ENCODE peak calls at places on chromosome 14, in eight cellular contexts. G is midbrain; U is fibroblast of mammary gland; F is iris pigment epithelial cell; P is H4; B is islet precursor cell; I is AG04450; R is central memory CD4-positive, alpha-beta T cell. S is an unnamed sample.
A peak's percentile ranks its signal among the peaks of the same experiment; 100 is the strongest.

GRCh38 chr14:31489680-31490079 is 1.8 kb upstream of the GPR33 start:
- DNase-seq in F (no peak), U (no peak), I (no peak), B (no peak), P (no peak), G (no peak), R (no peak), S (no peak)

GRCh38 chr14:56124296-56124695 is 6.1 kb downstream of the PELI2 start:
- DNase-seq in G (no peak), R (no peak), U (no peak), P (no peak), F (no peak), B (no peak), I (no peak), S (peak; percentile 57)

GRCh38 chr14:39447155-39447554 is 14.9 kb upstream of the FBXO33 start:
- DNase-seq in I (no peak), P (no peak), F (no peak), U (no peak), R (no peak), G (no peak), B (no peak), S (no peak)

GRCh38 chr14:105193916-105194782 is 13.0 kb upstream of the NUDT14 start:
- DNase-seq in I (no peak), P (peak; percentile 51), F (no peak), B (no peak), G (no peak), R (no peak), U (no peak), S (no peak)

GRCh38 chr14:78316711-78317110 is 146.5 kb downstream of the NRXN3 start:
- DNase-seq in I (no peak), P (no peak), G (no peak), B (no peak), R (no peak), F (no peak), U (peak; percentile 55), S (no peak)

GRCh38 chr14:103517626-103518415 is 4.8 kb downstream of the CKB start:
- DNase-seq in I (no peak), B (peak; percentile 58), P (no peak), F (no peak), R (no peak), G (peak; percentile 34), U (no peak), S (peak; percentile 54)

GRCh38 chr14:93963692-93964091 is 12.7 kb downstream of the ASB2 start:
- DNase-seq in R (no peak), P (no peak), I (no peak), G (no peak), B (no peak), F (no peak), U (no peak), S (no peak)

GRCh38 chr14:58978336-58978735 is 210.1 kb upstream of the DAAM1 start:
- DNase-seq in B (peak; percentile 78), P (no peak), G (no peak), F (no peak), U (no peak), R (no peak), I (no peak), S (no peak)

GRCh38 chr14:104116544-104117340 is 21.6 kb upstream of the KIF26A start:
- DNase-seq in G (no peak), I (no peak), R (no peak), B (peak; percentile 76), U (no peak), P (no peak), F (no peak), S (no peak)

GRCh38 chr14:52455291-52456088 is 96.8 kb downstream of the TXNDC16 start:
- DNase-seq in B (no peak), P (peak; percentile 7), R (no peak), I (peak; percentile 46), F (peak; percentile 86), G (no peak), U (peak; percentile 91), S (no peak)

GRCh38 chr14:88005050-88005481 is at the start of gene GPR65:
- DNase-seq in R (peak; percentile 71), G (no peak), F (peak; percentile 42), B (no peak), P (no peak), I (no peak), U (peak; percentile 2), S (no peak)

GRCh38 chr14:105917933-105918436 is 391.6 kb downstream of the TMEM121 start:
- DNase-seq in P (peak; percentile 1), G (no peak), R (no peak), U (no peak), B (no peak), F (no peak), I (no peak), S (no peak)

GRCh38 chr14:74964787-74965769 is 9.7 kb upstream of the PGF start:
- DNase-seq in B (no peak), G (no peak), R (no peak), P (no peak), U (peak; percentile 73), F (no peak), I (no peak), S (no peak)

GRCh38 chr14:105864651-105865265 is 338.4 kb downstream of the TMEM121 start:
- DNase-seq in F (no peak), B (peak; percentile 48), R (no peak), U (no peak), P (no peak), G (no peak), I (no peak), S (no peak)

GRCh38 chr14:92692822-92693226 is 55.6 kb downstream of the LGMN start:
- DNase-seq in F (peak; percentile 18), R (peak; percentile 34), P (peak; percentile 76), U (peak; percentile 55), I (no peak), B (no peak), G (peak; percentile 21), S (no peak)

GRCh38 chr14:21069388-21070082 is 569 bp upstream of the ARHGEF40 start:
- DNase-seq in B (peak; percentile 83), P (no peak), F (no peak), R (peak; percentile 16), U (no peak), I (no peak), G (peak; percentile 56), S (peak; percentile 53)

GRCh38 chr14:44798386-44799242 is 163.1 kb downstream of the KLHL28 start:
- DNase-seq in G (no peak), F (no peak), R (no peak), P (no peak), B (no peak), U (no peak), I (no peak), S (no peak)

GRCh38 chr14:75559451-75560187 is 18.8 kb upstream of the FLVCR2 start:
- DNase-seq in I (no peak), P (peak; percentile 59), U (peak; percentile 79), B (no peak), F (peak; percentile 65), R (no peak), G (no peak), S (no peak)

GRCh38 chr14:104797112-104798044 is 1.8 kb upstream of the AKT1 start:
- DNase-seq in I (no peak), U (no peak), P (no peak), R (no peak), G (no peak), B (peak; percentile 80), F (no peak), S (peak; percentile 61)

GRCh38 chr14:102795060-102795925 is 18.0 kb downstream of the TRAF3 start:
- DNase-seq in B (peak; percentile 91), P (peak; percentile 78), U (peak; percentile 88), I (no peak), G (no peak), R (peak; percentile 32), F (peak; percentile 94), S (no peak)

GRCh38 chr14:39381366-39381765 is 50.9 kb downstream of the FBXO33 start:
- DNase-seq in I (no peak), B (no peak), F (no peak), G (peak; percentile 28), R (no peak), U (no peak), P (peak; percentile 13), S (no peak)

GRCh38 chr14:49986344-49987014 is 93.6 kb downstream of the ARF6 start:
- DNase-seq in B (no peak), P (no peak), R (no peak), F (peak; percentile 69), I (no peak), U (peak; percentile 60), G (no peak), S (no peak)

GRCh38 chr14:71168564-71168963 is 261.3 kb downstream of the PCNX1 start:
- DNase-seq in R (no peak), B (no peak), I (no peak), U (no peak), P (no peak), G (no peak), F (no peak), S (no peak)

GRCh38 chr14:21025374-21026151 is 702 bp upstream of the NDRG2 start:
- DNase-seq in R (no peak), I (no peak), P (no peak), F (no peak), G (peak; percentile 87), B (peak; percentile 75), U (no peak), S (peak; percentile 14)

GRCh38 chr14:73753887-73754880 is 40.0 kb upstream of the PNMA1 start:
- DNase-seq in F (no peak), R (peak; percentile 40), B (peak; percentile 52), G (peak; percentile 70), U (peak; percentile 59), I (no peak), P (peak; percentile 57), S (no peak)

S was measured in cerebellar cortex.